ENCODE peak calls at places on chromosomes 2 and 18, in seven cellular contexts. U, Y, I, P, Z, L and T are unnamed samples.

GRCh38 chr2:201132518-201132917 is 16.6 kb downstream of the CFLAR start:
- DNase-seq in U (no peak), Y (no peak), I (peak), P (no peak), Z (peak), L (no peak), T (no peak)

GRCh38 chr2:29074401-29074800 is at the start of gene PCARE:
- DNase-seq in U (no peak), Y (no peak), I (no peak), P (no peak), Z (no peak), L (no peak), T (no peak)

GRCh38 chr2:19541884-19542283 is 183.5 kb upstream of the OSR1 start:
- DNase-seq in U (no peak), Y (no peak), I (peak), P (no peak), Z (no peak), L (no peak), T (no peak)

GRCh38 chr2:26588576-26588975 is 52.6 kb downstream of the CIB4 start:
- DNase-seq in U (no peak), Y (no peak), I (no peak), P (no peak), Z (no peak), L (no peak), T (no peak)

GRCh38 chr2:85663684-85664565 is 4.1 kb downstream of the SFTPB start:
- DNase-seq in U (no peak), Y (no peak), I (no peak), P (no peak), Z (no peak), L (no peak), T (no peak)

GRCh38 chr18:46892842-46893241 is 24.5 kb downstream of the PIAS2 start:
- DNase-seq in U (peak), Y (no peak), I (no peak), P (no peak), Z (peak), L (no peak), T (no peak)

GRCh38 chr2:27855476-27855875 is 34.7 kb downstream of the RBKS start:
- DNase-seq in U (peak), Y (no peak), I (peak), P (no peak), Z (no peak), L (no peak), T (peak)

GRCh38 chr2:99754215-99754614 is 264.4 kb upstream of the REV1 start:
- DNase-seq in U (peak), Y (no peak), I (peak), P (no peak), Z (no peak), L (no peak), T (peak)

GRCh38 chr18:79912409-79912991 is 39.0 kb downstream of the SLC66A2 start:
- DNase-seq in U (peak), Y (no peak), I (no peak), P (no peak), Z (no peak), L (no peak), T (no peak)

GRCh38 chr18:59898093-59898492 is 1.7 kb upstream of the PMAIP1 start:
- DNase-seq in U (no peak), Y (no peak), I (no peak), P (no peak), Z (no peak), L (no peak), T (no peak)

GRCh38 chr2:151922845-151923666 is 94.8 kb upstream of the ARL5A start:
- DNase-seq in U (peak), Y (no peak), I (peak), P (no peak), Z (no peak), L (peak), T (peak)

GRCh38 chr2:10686176-10686575 is 3.6 kb downstream of the NOL10 start:
- DNase-seq in U (no peak), Y (no peak), I (no peak), P (no peak), Z (no peak), L (no peak), T (no peak)

GRCh38 chr2:77016964-77017363 is 505.2 kb downstream of the LRRTM4 start:
- DNase-seq in U (no peak), Y (no peak), I (no peak), P (no peak), Z (no peak), L (no peak), T (no peak)

GRCh38 chr2:61411109-61411508 is 59.8 kb downstream of the USP34 start:
- DNase-seq in U (no peak), Y (no peak), I (no peak), P (no peak), Z (no peak), L (no peak), T (no peak)

GRCh38 chr2:15761056-15761455 is 169.4 kb downstream of the DDX1 start:
- DNase-seq in U (no peak), Y (no peak), I (no peak), P (no peak), Z (no peak), L (no peak), T (no peak)

DNA sequence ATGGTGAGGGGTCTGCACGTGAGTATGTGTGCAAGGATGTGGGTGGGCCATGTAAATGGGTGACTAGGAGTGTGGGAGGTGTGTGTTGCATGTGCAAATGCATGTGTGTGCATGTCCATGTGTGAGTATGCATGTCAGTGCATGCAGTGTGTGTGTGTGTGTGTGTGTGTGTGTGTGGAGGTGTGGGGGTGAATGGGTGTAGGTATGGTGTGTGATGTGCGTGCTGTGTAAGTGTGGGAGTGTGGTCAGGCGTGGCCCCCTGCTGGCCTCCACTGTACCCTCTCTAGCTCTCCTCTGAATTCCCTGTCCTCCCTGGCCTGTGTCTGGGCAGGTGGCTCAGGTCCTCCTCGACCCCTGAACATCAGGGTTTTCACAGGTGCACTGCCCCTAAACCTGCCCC is 230.3 kb downstream of the CELF4 start:
- DNase-seq in U (peak), Y (no peak), I (no peak), P (no peak), Z (no peak), L (peak), T (peak)
- TF ChIP-seq CTCF in U (peak), Y (peak), I (no peak), P (no peak), Z (no peak), L (no peak), T (no peak)

GRCh38 chr2:44226753-44227152 is 48.5 kb upstream of the SLC3A1 start:
- DNase-seq in U (no peak), Y (no peak), I (no peak), P (no peak), Z (no peak), L (no peak), T (no peak)
- TF ChIP-seq CTCF in U (no peak), Y (no peak), I (no peak), P (no peak), Z (no peak), L (no peak), T (no peak)

DNA sequence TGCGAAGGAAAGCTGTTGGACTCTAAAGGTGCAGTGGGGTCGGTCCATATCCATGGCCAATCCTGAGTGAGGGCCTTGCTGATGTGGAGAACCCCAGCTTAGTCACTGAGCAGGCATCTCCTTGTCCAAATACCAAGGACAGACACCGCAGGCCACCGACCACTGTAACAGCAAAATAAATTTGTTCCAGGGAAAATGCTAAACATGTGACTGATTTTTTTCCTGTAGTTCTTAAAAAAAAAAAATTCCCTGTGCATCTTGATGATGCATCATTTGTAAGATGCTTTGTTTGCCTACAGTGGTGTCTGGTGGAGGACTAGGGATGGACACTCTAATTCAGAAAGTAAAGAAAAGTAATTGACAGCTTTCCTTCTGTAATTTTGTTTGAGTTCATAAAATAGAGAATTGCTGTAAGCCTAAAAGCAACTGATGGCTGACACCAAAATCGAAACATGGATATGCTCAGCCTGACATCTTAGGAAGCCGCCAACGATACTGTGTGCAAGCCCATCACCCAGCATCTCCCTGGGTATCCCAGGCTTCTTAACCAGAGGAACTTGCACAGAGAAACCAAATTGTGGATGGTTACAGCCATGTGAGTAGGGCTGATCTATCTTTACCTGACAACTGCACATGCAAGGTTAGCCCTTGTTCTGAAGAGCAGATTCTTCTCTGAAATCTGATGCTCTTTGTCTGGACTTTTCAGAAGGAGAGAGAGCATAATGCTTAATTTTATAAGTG is 188.6 kb downstream of the ARL4C start:
- DNase-seq in U (peak), Y (no peak), I (no peak), P (no peak), Z (no peak), L (no peak), T (no peak)
- TF ChIP-seq CTCF in U (no peak), Y (no peak), I (no peak), P (no peak), Z (no peak), L (no peak), T (no peak)

DNA sequence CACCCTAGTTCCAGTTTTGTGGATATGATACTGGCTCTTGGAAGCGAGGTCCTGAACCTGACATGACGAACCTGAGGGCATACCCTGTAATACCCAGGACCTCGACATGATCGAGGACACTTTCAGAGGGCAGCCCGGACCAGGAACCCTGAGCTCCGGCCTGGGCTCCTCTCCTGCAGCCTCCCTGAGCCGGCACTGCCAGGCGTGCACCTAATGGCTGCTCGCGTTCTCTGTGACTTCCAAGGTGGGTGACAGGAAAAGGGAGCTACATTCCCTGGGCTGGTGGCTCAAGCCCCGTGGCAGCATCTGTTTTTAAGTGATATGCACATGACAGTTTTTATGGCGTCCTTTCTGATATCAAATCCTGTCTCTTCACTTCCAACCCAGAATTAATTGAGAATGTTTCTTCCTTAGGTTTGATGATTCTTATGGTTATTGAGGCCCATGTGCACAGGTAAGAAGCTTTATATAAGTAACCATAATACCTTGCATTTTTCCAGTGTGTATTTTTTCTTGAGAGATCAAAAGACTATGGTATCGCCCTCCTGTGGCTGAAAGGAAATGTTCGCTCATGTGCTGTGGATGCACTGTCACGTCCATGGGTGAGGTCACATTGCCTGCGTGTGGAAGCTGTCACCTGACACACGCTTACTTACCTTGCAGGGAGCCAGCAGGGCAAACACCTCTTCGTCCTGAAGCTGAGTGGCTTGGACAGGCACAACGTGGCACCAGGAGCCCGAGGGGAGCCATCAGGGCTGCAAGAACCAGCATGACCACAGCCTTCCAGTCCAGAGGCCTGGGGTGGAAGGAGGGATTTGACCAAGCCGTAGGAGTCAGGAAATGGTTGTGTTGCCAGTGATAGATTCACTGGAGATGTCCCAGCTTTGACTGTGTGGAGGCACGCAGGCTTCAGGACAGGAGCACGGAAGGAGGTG is 367.4 kb upstream of the MYT1L start:
- DNase-seq in U (no peak), Y (no peak), I (no peak), P (no peak), Z (peak), L (no peak), T (no peak)
- TF ChIP-seq CTCF in U (no peak), Y (peak), I (no peak), P (no peak), Z (peak), L (no peak), T (no peak)

GRCh38 chr2:134278546-134278945 is 24.7 kb downstream of the MGAT5 start:
- DNase-seq in U (peak), Y (no peak), I (no peak), P (no peak), Z (no peak), L (no peak), T (no peak)
- TF ChIP-seq CTCF in U (no peak), Y (no peak), I (no peak), P (no peak), Z (no peak), L (no peak), T (no peak)

DNA sequence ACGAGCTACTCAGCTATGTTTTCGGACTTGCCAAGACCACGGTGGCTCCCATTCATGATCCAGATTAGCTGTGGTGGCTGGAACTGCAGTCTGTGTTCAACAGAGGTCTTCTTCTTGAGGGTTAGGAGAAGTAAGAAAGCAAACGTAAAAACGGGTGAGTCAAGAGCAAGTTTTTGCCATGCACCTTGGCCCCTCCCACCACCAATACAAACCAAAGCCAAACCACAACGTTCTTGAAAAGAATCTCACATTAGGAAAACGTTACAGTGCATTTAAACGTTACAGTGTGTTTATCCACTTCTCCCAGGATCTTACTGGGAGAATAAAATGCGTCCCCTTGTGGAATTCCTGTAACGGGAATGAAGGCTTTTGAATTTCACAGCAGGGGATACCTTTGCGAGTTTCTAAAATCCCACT is 725 bp downstream of the FBXO48 start:
- DNase-seq in U (peak), Y (no peak), I (peak), P (no peak), Z (peak), L (peak), T (peak)
- TF ChIP-seq CTCF in U (no peak), Y (no peak), I (peak), P (no peak), Z (no peak), L (no peak), T (no peak)

DNA sequence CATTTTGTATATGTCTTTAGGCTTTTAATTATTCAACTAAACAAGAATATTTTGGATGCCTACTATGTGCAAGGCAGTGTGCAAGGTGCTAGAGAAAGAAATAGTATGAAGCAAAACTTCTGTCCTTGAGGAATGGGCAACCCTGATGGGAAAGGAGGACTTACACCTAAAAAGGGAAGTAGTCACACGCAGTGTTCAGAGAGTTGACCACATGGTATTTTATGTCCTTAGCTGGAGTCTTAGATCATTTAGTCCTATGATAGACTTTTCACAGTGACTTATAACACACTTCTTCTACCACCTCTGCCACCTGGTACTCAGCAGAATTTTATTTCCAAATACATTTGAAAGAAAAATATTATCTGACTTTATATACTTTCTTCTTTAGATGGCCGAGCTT is 291.6 kb downstream of the PLCL1 start:
- DNase-seq in U (no peak), Y (no peak), I (no peak), P (no peak), Z (no peak), L (no peak), T (no peak)
- TF ChIP-seq CTCF in U (no peak), Y (no peak), I (no peak), P (no peak), Z (no peak), L (no peak), T (no peak)

DNA sequence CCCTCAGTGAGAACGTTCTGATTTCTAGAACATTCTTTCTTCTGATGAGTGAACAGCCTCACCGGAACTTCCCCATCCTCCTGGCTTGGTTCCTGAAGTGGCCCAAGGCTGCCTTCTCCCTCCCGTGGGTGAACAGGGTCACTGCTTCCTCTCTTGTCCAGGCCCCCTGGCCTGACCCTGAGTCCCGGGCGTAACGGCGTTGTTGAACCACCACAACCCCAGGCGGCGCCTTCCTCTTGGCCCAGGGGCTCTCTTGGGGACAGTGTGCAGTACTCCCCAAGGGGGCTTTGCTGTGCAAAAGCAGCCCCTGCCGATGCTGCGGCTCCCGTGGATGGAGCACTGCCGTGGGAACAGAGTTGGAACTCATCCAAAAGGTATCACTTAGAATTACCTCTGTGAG is 147.2 kb downstream of the TSN start:
- DNase-seq in U (no peak), Y (no peak), I (no peak), P (no peak), Z (no peak), L (no peak), T (no peak)
- TF ChIP-seq CTCF in U (no peak), Y (no peak), I (no peak), P (no peak), Z (no peak), L (no peak), T (no peak)

GRCh38 chr2:191869178-191869577 is 22.3 kb upstream of the CAVIN2 start:
- DNase-seq in U (no peak), Y (peak), I (no peak), P (peak), Z (peak), L (peak), T (peak)
- TF ChIP-seq CTCF in U (peak), Y (peak), I (peak), P (no peak), Z (peak), L (no peak), T (no peak)

DNA sequence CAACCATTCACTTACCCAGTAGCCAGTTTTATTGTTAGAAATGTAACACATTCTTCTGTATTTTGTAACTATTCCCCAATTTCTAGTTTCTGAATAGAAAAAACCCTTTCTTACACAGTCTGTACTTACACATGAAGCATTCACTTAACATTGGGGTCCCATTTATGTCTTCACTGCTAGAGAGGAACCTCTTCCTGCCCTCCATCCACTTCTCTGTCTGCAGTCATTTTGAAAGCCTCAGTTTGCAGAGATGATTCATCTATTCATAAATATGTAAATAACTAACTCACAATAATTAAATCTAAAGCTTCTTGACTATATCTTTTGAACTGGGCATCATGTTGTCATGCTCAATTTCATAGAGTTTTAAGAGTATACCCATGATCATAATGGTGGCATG is 55.9 kb downstream of the ZRANB3 start:
- DNase-seq in U (no peak), Y (no peak), I (no peak), P (no peak), Z (peak), L (no peak), T (no peak)
- TF ChIP-seq CTCF in U (no peak), Y (no peak), I (no peak), P (no peak), Z (no peak), L (no peak), T (no peak)